ENCODE peak calls at places on chromosomes 4 and X, in six cellular contexts. O is iPS-NIHi11; A is NCI-H1092; L is effector CD4-positive, alpha-beta T cell; P is NCI-H345; F is CD4-positive, alpha-beta memory T cell. S is an unnamed sample.
A peak's percentile ranks its signal among the peaks of the same experiment; 100 is the strongest.

GRCh38 chr4:158411180-158411721 is 110.4 kb upstream of the RXFP1 start:
- DNase-seq in O (peak; percentile 25), A (no peak), L (no peak), P (peak; percentile 11), F (no peak), S (no peak)

GRCh38 chr4:21946858-21947257 is 1.7 kb downstream of the KCNIP4 start:
- DNase-seq in O (no peak), A (no peak), L (no peak), P (no peak), F (no peak), S (no peak)

GRCh38 chr4:128600996-128601857 is 208.3 kb upstream of the JADE1 start:
- DNase-seq in O (peak; percentile 44), A (peak; percentile 84), L (no peak), P (peak; percentile 90), F (no peak), S (no peak)

GRCh38 chrX:43269201-43269600 is 386.9 kb upstream of the MAOA start:
- DNase-seq in O (no peak), A (no peak), L (no peak), P (no peak), F (no peak), S (no peak)

GRCh38 chr4:88587285-88587684 is 5.0 kb upstream of the HERC3 start:
- DNase-seq in O (no peak), A (no peak), L (no peak), P (no peak), F (no peak), S (no peak)

GRCh38 chr4:138645289-138645688 is 370.3 kb upstream of the NOCT start:
- DNase-seq in O (no peak), A (no peak), L (no peak), P (no peak), F (no peak), S (no peak)

GRCh38 chr4:94451051-94451404 is 714 bp upstream of the PDLIM5 start:
- DNase-seq in O (no peak), A (no peak), L (no peak), P (no peak), F (no peak), S (no peak)

GRCh38 chrX:66731398-66731797 is 92.5 kb upstream of the EDA2R start:
- DNase-seq in O (peak; percentile 17), A (no peak), L (no peak), P (no peak), F (peak; percentile 22), S (no peak)

GRCh38 chrX:104565791-104566687 is at the start of gene IL1RAPL2:
- DNase-seq in O (peak; percentile 59), A (no peak), L (no peak), P (no peak), F (no peak), S (no peak)

GRCh38 chrX:497201-497710 is 110.5 kb upstream of the PPP2R3B start:
- DNase-seq in O (no peak), A (no peak), L (no peak), P (no peak), F (no peak), S (no peak)

GRCh38 chr4:13260513-13260912 is 223.6 kb downstream of the RAB28 start:
- DNase-seq in O (no peak), A (no peak), L (no peak), P (no peak), F (no peak), S (no peak)

GRCh38 chrX:68867458-68868166 is 38.8 kb downstream of the EFNB1 start:
- DNase-seq in O (no peak), A (no peak), L (no peak), P (no peak), F (no peak), S (no peak)

GRCh38 chrX:75337525-75337924 is 63.6 kb downstream of the UPRT start:
- DNase-seq in O (no peak), A (no peak), L (no peak), P (no peak), F (no peak), S (no peak)

GRCh38 chr4:87037921-87038320 is 103.1 kb downstream of the AFF1 start:
- DNase-seq in O (no peak), A (no peak), L (no peak), P (no peak), F (no peak), S (no peak)